ENCODE peak calls at places on chromosome 9, in ten cellular contexts. M is suprapubic skin, E is HL-60, X is GM23338, B is breast epithelium, G is K562, Z is HepG2, R is spleen, S is stomach, V is HCT116. D is an unnamed sample.

GRCh38 chr9:26326473-26327044 is 566.0 kb downstream of the CAAP1 start:
- DNase-seq in V (peak), B (no peak), E (peak), Z (peak), G (no peak), X (peak), S (no peak), R (no peak), M (no peak), D (peak)

GRCh38 chr9:35909274-35909673 is at the start of gene SPAAR:
- DNase-seq in V (no peak), G (no peak), X (no peak), R (no peak), M (no peak), E (no peak), Z (no peak), B (no peak), S (no peak), D (no peak)

GRCh38 chr9:115810166-115810565 is 343.4 kb upstream of the PAPPA start:
- DNase-seq in S (no peak), X (no peak), V (no peak), Z (no peak), M (no peak), E (no peak), B (no peak), R (no peak), G (no peak), D (no peak)

GRCh38 chr9:92138157-92138959 is 23.1 kb upstream of the SPTLC1 start:
- DNase-seq in S (peak), M (no peak), X (peak), V (no peak), R (peak), E (no peak), G (peak), B (no peak), Z (peak), D (no peak)

GRCh38 chr9:6641561-6641960 is 4.0 kb downstream of the GLDC start:
- DNase-seq in E (no peak), G (no peak), B (no peak), V (no peak), S (no peak), Z (no peak), M (no peak), R (no peak), X (no peak), D (no peak)

GRCh38 chr9:29514336-29514735 is 1941.1 kb upstream of the C9orf72 start:
- DNase-seq in V (no peak), M (peak), R (no peak), E (no peak), G (no peak), S (no peak), X (peak), Z (no peak), B (no peak), D (no peak)

GRCh38 chr9:134575103-134575816 is 66.3 kb upstream of the COL5A1 start:
- DNase-seq in G (no peak), X (no peak), B (peak), Z (no peak), R (no peak), M (peak), V (no peak), E (no peak), S (peak), D (no peak)

GRCh38 chr9:91443994-91444392 is 20.4 kb upstream of the NFIL3 start:
- DNase-seq in B (no peak), E (no peak), G (no peak), Z (no peak), X (no peak), V (no peak), S (no peak), R (no peak), M (no peak), D (no peak)

GRCh38 chr9:128552153-128552743 is at the start of gene SPTAN1:
- DNase-seq in M (peak), Z (peak), S (peak), B (peak), G (peak), X (peak), V (peak), R (peak), E (peak), D (peak)

GRCh38 chr9:135488527-135488926 is 8.9 kb downstream of the PPP1R26 start:
- DNase-seq in Z (no peak), B (no peak), X (no peak), R (peak), M (no peak), S (no peak), E (no peak), V (no peak), G (no peak), D (no peak)

GRCh38 chr9:4567601-4568000 is 77.3 kb downstream of the SLC1A1 start:
- DNase-seq in S (no peak), E (no peak), G (no peak), V (no peak), X (no peak), M (no peak), Z (no peak), R (no peak), B (no peak), D (no peak)

GRCh38 chr9:76866689-76867088 is 39.2 kb downstream of the PRUNE2 start:
- DNase-seq in S (no peak), X (peak), R (no peak), B (no peak), E (no peak), Z (no peak), G (no peak), M (no peak), V (no peak), D (peak)

GRCh38 chr9:98018347-98018746 is 35.2 kb downstream of the ANP32B start:
- DNase-seq in X (no peak), E (no peak), M (no peak), G (no peak), V (no peak), B (no peak), S (no peak), Z (no peak), R (no peak), D (no peak)

GRCh38 chr9:27473135-27473534 is 51.0 kb upstream of the IFNK start:
- DNase-seq in V (no peak), G (peak), S (no peak), R (peak), Z (no peak), B (peak), M (peak), E (no peak), X (no peak), D (no peak)

GRCh38 chr9:134165357-134166315 is 1.3 kb upstream of the RNU6ATAC start:
- DNase-seq in Z (no peak), V (peak), M (no peak), B (peak), G (peak), X (no peak), R (peak), S (no peak), E (peak), D (no peak)

GRCh38 chr9:110799396-110799795 is 130.8 kb downstream of the MUSK start:
- DNase-seq in B (no peak), S (no peak), E (no peak), X (no peak), Z (no peak), V (no peak), R (no peak), G (no peak), M (no peak), D (no peak)

GRCh38 chr9:134568116-134568515 is 73.5 kb upstream of the COL5A1 start:
- DNase-seq in X (no peak), Z (no peak), S (peak), V (no peak), G (no peak), E (no peak), R (no peak), M (peak), B (no peak), D (no peak)

GRCh38 chr9:19922476-19923118 is 133.8 kb upstream of the SLC24A2 start:
- DNase-seq in B (no peak), M (no peak), S (no peak), V (peak), G (peak), X (peak), E (no peak), Z (peak), R (no peak), D (no peak)

GRCh38 chr9:110048473-110048975 is 159.4 kb downstream of the C9orf152 start:
- DNase-seq in G (peak), R (peak), B (peak), S (peak), Z (no peak), X (peak), V (peak), E (peak), M (peak), D (no peak)

GRCh38 chr9:116482740-116483139 is 204.4 kb upstream of the TRIM32 start:
- DNase-seq in Z (no peak), X (peak), B (no peak), R (no peak), G (no peak), V (no peak), E (no peak), S (no peak), M (no peak), D (no peak)

GRCh38 chr9:127182901-127183746 is 60.7 kb upstream of the ANGPTL2 start:
- DNase-seq in G (no peak), B (no peak), V (no peak), S (no peak), Z (no peak), R (peak), M (no peak), X (peak), E (no peak), D (no peak)

GRCh38 chr9:109355564-109356297 is 34.9 kb upstream of the EPB41L4B start:
- DNase-seq in X (no peak), M (no peak), G (no peak), Z (no peak), E (no peak), R (no peak), B (no peak), S (no peak), V (no peak), D (no peak)

GRCh38 chr9:119289740-119290139 is 79.5 kb downstream of the BRINP1 start:
- DNase-seq in B (peak), X (peak), M (no peak), S (peak), Z (peak), G (peak), E (peak), V (no peak), R (no peak), D (peak)

GRCh38 chr9:79685576-79685975 is 113.8 kb downstream of the TLE4 start:
- DNase-seq in S (no peak), V (no peak), E (no peak), R (no peak), M (no peak), B (no peak), X (no peak), Z (no peak), G (no peak), D (no peak)

GRCh38 chr9:38442473-38443096 is 18.3 kb upstream of the IGFBPL1 start:
- DNase-seq in X (no peak), S (no peak), Z (no peak), B (no peak), V (no peak), R (no peak), G (no peak), M (no peak), E (no peak), D (no peak)

GRCh38 chr9:111232997-111233790 is 96.8 kb downstream of the OR2K2 start:
- DNase-seq in E (no peak), G (no peak), R (no peak), M (no peak), X (peak), Z (no peak), S (no peak), V (no peak), B (no peak), D (no peak)

GRCh38 chr9:79776581-79776980 is 204.8 kb downstream of the TLE4 start:
- DNase-seq in S (no peak), M (no peak), Z (no peak), E (no peak), G (no peak), X (no peak), R (no peak), V (no peak), B (no peak), D (no peak)

GRCh38 chr9:15248596-15248995 is 58.4 kb downstream of the TTC39B start:
- DNase-seq in B (no peak), M (no peak), R (no peak), E (no peak), G (no peak), S (no peak), X (no peak), V (no peak), Z (no peak), D (no peak)

GRCh38 chr9:33044677-33045282 is 19.7 kb downstream of the DNAJA1 start:
- DNase-seq in E (no peak), R (no peak), Z (no peak), V (no peak), S (peak), M (no peak), X (peak), B (no peak), G (no peak), D (peak)

DNA sequence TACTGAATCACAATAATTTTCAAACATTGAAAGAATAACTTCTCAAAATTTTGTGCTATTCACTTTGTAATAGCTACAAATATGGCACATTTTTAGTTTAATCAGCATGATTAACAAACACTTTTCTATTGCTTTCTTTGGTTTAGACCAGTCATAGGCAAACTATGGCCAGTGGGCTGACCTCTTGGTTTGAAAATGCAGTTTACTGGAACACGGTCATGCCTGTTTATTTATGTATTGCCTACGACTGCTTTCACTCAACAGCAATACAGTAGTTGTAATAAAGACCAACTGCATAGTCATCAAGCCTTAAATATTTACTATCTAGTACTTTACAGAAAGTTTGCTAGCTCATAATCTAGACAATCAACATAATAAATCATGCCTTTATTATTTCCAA is 810.8 kb downstream of the TLE1 start:
- DNase-seq in V (no peak), Z (no peak), G (no peak), E (no peak), S (no peak), R (no peak), M (no peak), X (no peak), B (no peak), D (no peak)
- TF ChIP-seq POLR2AphosphoS5 in V (no peak), Z (no peak), G (no peak), E (no peak), S (no peak), R (no peak), M (no peak), X (no peak), B (no peak), D (no peak)

DNA sequence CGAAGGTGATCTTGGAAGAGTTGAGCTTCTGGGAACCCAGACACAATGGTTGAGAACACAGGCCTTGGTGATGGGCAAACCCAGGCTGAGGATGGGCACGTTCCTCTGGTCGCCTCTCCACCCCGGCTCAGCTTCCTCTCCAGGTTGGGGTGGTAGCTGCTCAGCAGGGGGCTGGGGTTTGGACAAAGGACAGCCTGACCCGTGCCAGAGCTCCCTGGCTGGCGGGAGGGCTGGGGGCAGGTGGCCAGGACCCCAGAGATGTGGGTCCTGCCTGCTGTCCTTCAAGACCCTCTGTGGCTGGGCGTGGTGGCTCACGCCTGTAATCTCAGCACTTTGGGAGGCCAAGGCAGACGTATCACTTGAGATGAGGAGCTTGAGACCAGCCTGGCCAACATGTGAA is 25.2 kb downstream of the NCS1 start:
- DNase-seq in V (no peak), G (no peak), Z (no peak), E (no peak), X (no peak), R (no peak), M (no peak), B (no peak), S (no peak), D (no peak)
- H3K27ac ChIP-seq in V (no peak), G (no peak), Z (no peak), E (no peak), X (no peak), R (no peak), M (no peak), B (peak), S (peak), D (peak)

GRCh38 chr9:133108794-133109641 is 12.0 kb downstream of the RALGDS start:
- DNase-seq in V (no peak), G (no peak), M (no peak), X (no peak), R (peak), Z (no peak), E (no peak), S (no peak), B (no peak), D (no peak)
- TF ChIP-seq POLR2AphosphoS5 in V (no peak), G (no peak), M (no peak), X (no peak), R (no peak), Z (no peak), E (no peak), S (no peak), B (no peak), D (no peak)

GRCh38 chr9:130728721-130729120 is 35.1 kb downstream of the EXOSC2 start:
- DNase-seq in G (no peak), R (no peak), V (peak), M (no peak), E (no peak), X (no peak), B (no peak), Z (no peak), S (no peak), D (no peak)
- H3K27ac ChIP-seq in G (no peak), R (no peak), V (peak), M (no peak), E (no peak), X (peak), B (no peak), Z (no peak), S (no peak), D (no peak)

GRCh38 chr9:34341659-34342266 is 12.4 kb downstream of the NUDT2 start:
- DNase-seq in S (no peak), B (no peak), M (no peak), G (no peak), Z (no peak), R (no peak), X (no peak), E (no peak), V (no peak), D (no peak)

GRCh38 chr9:34334916-34335315 is 5.5 kb downstream of the NUDT2 start:
- DNase-seq in B (no peak), X (no peak), G (no peak), M (no peak), V (no peak), S (no peak), R (no peak), Z (no peak), E (no peak), D (no peak)

GRCh38 chr9:34337404-34337803 is 8.0 kb downstream of the NUDT2 start:
- DNase-seq in Z (no peak), G (no peak), R (no peak), E (no peak), M (no peak), S (no peak), X (peak), V (no peak), B (no peak), D (no peak)

GRCh38 chr9:34335376-34335775 is 6.0 kb downstream of the NUDT2 start:
- DNase-seq in S (no peak), X (no peak), M (no peak), Z (no peak), G (no peak), E (no peak), B (no peak), R (no peak), V (no peak), D (no peak)

DNA sequence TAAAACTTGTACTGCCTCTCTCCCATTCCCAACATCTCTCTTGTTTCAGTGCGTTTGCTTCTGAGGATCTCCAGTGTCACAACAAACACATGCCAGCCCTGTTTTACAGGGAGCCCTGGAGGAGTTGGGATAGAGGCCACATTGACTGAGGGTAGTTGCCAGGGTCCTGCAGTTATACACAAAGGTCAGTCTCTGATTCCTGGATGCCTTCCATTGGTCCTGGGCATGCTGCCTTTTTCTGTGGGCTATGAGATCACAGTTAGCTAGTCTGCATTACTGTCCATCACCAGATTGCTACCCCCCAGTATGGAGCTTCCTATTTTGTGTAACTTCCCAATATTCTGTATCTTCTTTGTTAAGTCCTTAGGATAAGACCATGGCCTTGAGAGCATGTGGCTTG is 9.3 kb downstream of the NUDT2 start:
- DNase-seq in X (no peak), G (no peak), S (no peak), E (no peak), Z (no peak), B (no peak), M (no peak), V (no peak), R (no peak), D (no peak)
- TF ChIP-seq POLR2AphosphoS5 in X (no peak), G (no peak), S (no peak), E (no peak), Z (no peak), B (no peak), M (no peak), V (no peak), R (no peak), D (no peak)

DNA sequence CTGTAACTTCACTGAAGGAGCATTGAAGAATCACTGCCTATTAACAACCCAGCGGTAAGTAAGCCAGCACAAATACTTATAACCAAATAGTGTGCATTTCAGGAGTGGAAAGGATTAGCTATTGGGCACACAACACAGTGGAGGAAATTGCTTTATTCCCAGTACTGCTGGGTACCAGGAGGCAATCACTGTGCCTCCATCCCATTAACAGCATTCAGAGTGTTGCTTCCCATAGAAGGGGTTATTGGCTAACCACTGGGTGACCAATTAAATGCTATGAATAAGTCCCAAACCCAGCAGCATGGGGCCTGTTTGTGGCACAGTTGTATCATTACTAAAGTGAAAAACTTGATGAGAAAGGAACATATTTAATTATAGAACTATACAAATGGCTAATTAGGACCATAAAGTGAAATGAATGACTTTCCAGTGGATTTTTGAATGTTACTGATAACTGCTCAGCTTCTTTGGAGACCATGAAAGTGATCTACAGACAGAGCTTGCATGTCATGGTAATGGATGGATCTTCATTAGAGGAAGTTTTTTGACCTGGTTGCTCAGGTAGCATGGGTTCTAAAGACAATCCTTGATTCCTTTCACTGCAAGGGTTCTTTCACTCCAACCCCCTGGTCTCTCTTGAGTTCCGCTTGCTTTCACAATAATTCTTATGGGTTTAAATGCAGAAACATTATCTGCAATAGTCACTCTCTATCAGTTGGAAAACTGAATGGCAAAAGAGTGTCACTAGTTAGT is 413.3 kb upstream of the RORB start:
- DNase-seq in B (no peak), Z (no peak), R (no peak), G (no peak), V (no peak), X (no peak), M (no peak), E (no peak), S (no peak), D (no peak)
- H3K27ac ChIP-seq in B (no peak), Z (no peak), R (no peak), G (no peak), V (no peak), X (peak), M (no peak), E (no peak), S (no peak), D (no peak)

GRCh38 chr9:82363666-82364065 is 375.1 kb downstream of the SPATA31D1 start:
- DNase-seq in S (no peak), R (no peak), G (no peak), Z (no peak), V (no peak), M (no peak), E (no peak), X (no peak), B (no peak), D (no peak)
- TF ChIP-seq POLR2AphosphoS5 in S (no peak), R (no peak), G (no peak), Z (no peak), V (no peak), M (no peak), E (no peak), X (no peak), B (no peak), D (no peak)